ENCODE peak calls at places on chromosomes 2 and 18, in seven cellular contexts. V is astrocyte of the cerebellum, D is RWPE1, Q is ovary, G is endothelial cell, L is lung, B is AG10803. W is an unnamed sample.

GRCh38 chr2:33038230-33038629 is 91.5 kb downstream of the LTBP1 start:
- DNase-seq in V (no peak), D (peak), Q (no peak), G (no peak), L (no peak), B (no peak), W (no peak)

GRCh38 chr2:71154798-71155197 is 24.4 kb downstream of the MPHOSPH10 start:
- DNase-seq in V (no peak), D (peak), Q (no peak), G (no peak), L (no peak), B (no peak), W (no peak)

GRCh38 chr2:151359768-151360167 is 2.4 kb downstream of the TNFAIP6 start:
- DNase-seq in V (no peak), D (no peak), Q (no peak), G (no peak), L (no peak), B (no peak), W (no peak)

GRCh38 chr18:58169472-58169871 is 125.4 kb downstream of the NEDD4L start:
- DNase-seq in V (no peak), D (no peak), Q (no peak), G (no peak), L (no peak), B (no peak), W (no peak)

GRCh38 chr18:76806301-76806700 is 16.1 kb upstream of the ZNF236 start:
- DNase-seq in V (no peak), D (peak), Q (no peak), G (no peak), L (no peak), B (no peak), W (no peak)

GRCh38 chr2:7180641-7181370 is 263.6 kb downstream of the RNF144A start:
- DNase-seq in V (peak), D (peak), Q (no peak), G (no peak), L (no peak), B (peak), W (no peak)

GRCh38 chr18:10015941-10016819 is 102.4 kb downstream of the VAPA start:
- DNase-seq in V (peak), D (peak), Q (peak), G (no peak), L (no peak), B (peak), W (no peak)

GRCh38 chr18:56823986-56824385 is 172.8 kb downstream of the WDR7 start:
- DNase-seq in V (no peak), D (no peak), Q (no peak), G (no peak), L (no peak), B (peak), W (no peak)

GRCh38 chr2:68980956-68981355 is 6.5 kb downstream of the GKN1 start:
- DNase-seq in V (peak), D (no peak), Q (no peak), G (no peak), L (no peak), B (no peak), W (no peak)

GRCh38 chr2:239380831-239381708 is 19.8 kb downstream of the HDAC4 start:
- DNase-seq in V (no peak), D (no peak), Q (peak), G (no peak), L (no peak), B (no peak), W (no peak)

GRCh38 chr18:45935591-45936335 is 31.4 kb downstream of the EPG5 start:
- DNase-seq in V (peak), D (no peak), Q (no peak), G (no peak), L (no peak), B (peak), W (no peak)

GRCh38 chr2:14717131-14717530 is 84.6 kb downstream of the LRATD1 start:
- DNase-seq in V (no peak), D (no peak), Q (no peak), G (no peak), L (no peak), B (no peak), W (no peak)

GRCh38 chr2:208929489-208929864 is 494.4 kb upstream of the MAP2 start:
- DNase-seq in V (no peak), D (no peak), Q (no peak), G (no peak), L (no peak), B (no peak), W (no peak)

GRCh38 chr2:120716641-120717585 is 18.8 kb upstream of the GLI2 start:
- DNase-seq in V (no peak), D (no peak), Q (no peak), G (no peak), L (no peak), B (no peak), W (no peak)

GRCh38 chr2:127205211-127206140 is 14.6 kb downstream of the CYP27C1 start:
- DNase-seq in V (no peak), D (no peak), Q (no peak), G (no peak), L (no peak), B (no peak), W (no peak)
- TF ChIP-seq CTCF in V (no peak), D (no peak), Q (no peak), G (no peak), L (no peak), B (no peak), W (no peak)

GRCh38 chr2:216804357-216805350 is 55.2 kb downstream of the TNP1 start:
- DNase-seq in V (no peak), D (peak), Q (no peak), G (no peak), L (peak), B (no peak), W (no peak)

GRCh38 chr2:216803803-216804202 is 56.1 kb downstream of the TNP1 start:
- DNase-seq in V (no peak), D (no peak), Q (no peak), G (no peak), L (peak), B (no peak), W (no peak)

GRCh38 chr2:216807861-216808272 is 52.0 kb downstream of the TNP1 start:
- DNase-seq in V (peak), D (no peak), Q (no peak), G (no peak), L (peak), B (peak), W (no peak)

GRCh38 chr2:216810399-216811160 is 49.3 kb downstream of the TNP1 start:
- DNase-seq in V (no peak), D (no peak), Q (no peak), G (no peak), L (no peak), B (no peak), W (no peak)

GRCh38 chr2:216808805-216809425 is 50.9 kb downstream of the TNP1 start:
- DNase-seq in V (no peak), D (no peak), Q (no peak), G (no peak), L (no peak), B (no peak), W (no peak)
- TF ChIP-seq CTCF in V (no peak), D (no peak), Q (no peak), G (no peak), L (no peak), B (no peak), W (no peak)

DNA sequence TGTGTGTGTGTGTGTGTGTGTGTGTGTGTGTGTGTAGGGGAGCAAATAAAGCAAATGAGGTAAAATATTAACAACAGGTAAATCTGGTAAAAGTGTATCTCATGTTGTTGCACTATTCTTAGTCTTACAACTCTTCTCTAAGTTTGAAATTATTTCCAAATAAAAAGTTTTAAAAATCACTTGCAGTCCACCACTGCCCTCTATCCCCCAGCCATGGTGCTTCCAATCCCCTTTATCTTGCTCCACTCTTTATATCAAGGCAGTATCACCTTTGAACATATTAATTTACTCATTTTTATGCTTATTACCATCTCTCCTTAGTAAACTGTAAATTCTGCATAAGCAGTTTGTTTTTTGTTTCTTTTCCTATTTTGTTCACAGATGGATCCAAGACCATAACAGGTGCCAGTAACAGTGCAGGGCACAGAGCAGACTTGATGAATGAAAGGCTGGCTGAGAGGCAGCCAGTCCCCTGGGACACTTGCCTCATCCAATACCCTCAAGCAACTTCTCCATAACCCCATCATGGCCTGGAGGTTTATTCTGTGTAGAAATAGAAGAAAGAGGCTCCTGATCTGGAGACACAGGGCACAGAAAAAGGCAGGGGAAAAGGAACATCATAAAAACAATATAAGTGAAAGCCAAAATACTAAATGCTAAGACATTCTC is 67.6 kb downstream of the LDAH start:
- DNase-seq in V (no peak), D (no peak), Q (no peak), G (no peak), L (no peak), B (no peak), W (no peak)
- TF ChIP-seq CTCF in V (peak), D (no peak), Q (no peak), G (no peak), L (no peak), B (peak), W (peak)

DNA sequence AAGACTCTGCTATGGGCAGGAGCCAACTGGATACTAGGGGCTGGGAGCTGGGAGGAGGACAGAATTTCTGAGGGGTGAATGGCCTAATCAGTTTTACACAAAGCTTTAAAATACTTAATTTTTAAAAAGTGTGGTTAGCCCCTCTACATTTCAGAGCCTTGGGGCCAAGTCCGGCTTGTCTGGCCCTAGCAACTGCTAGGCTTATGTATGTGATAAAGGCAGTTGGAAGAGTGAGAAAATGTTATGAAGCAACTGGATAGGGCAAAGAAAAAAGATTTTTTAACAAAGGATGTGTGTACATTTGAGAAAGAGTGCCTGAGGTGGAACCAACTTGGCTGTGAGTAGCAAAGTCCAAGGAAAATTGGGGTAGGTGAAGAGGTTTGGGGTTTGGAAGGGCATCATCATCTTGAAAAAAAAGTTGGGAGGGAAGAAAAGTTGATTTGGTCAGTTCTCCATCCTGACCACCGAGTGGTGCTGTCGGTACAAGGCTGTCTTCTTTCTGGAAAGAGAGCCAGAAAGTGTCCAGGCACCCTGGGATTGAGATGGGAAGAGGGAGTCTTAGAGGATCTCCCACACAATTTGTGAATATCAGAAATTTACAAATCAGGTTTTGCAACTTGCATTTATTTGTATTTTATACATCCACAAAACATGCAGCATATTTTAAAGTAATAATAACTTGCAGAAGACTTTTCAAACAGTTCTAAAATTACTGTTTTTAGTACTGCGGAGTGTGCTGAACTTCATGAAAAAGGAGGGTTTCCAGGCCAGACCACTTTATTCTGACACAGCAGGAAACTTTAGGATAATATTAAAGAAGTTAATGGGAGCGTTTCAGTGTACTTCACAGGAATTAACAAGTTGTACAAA is 10.5 kb upstream of the CDK15 start:
- DNase-seq in V (no peak), D (peak), Q (peak), G (peak), L (no peak), B (peak), W (no peak)
- TF ChIP-seq CTCF in V (peak), D (peak), Q (peak), G (peak), L (no peak), B (peak), W (peak)

GRCh38 chr2:225041871-225042799 is at the start of gene DOCK10:
- DNase-seq in V (no peak), D (peak), Q (peak), G (peak), L (peak), B (peak), W (peak)
- TF ChIP-seq CTCF in V (no peak), D (no peak), Q (peak), G (no peak), L (no peak), B (no peak), W (peak)

DNA sequence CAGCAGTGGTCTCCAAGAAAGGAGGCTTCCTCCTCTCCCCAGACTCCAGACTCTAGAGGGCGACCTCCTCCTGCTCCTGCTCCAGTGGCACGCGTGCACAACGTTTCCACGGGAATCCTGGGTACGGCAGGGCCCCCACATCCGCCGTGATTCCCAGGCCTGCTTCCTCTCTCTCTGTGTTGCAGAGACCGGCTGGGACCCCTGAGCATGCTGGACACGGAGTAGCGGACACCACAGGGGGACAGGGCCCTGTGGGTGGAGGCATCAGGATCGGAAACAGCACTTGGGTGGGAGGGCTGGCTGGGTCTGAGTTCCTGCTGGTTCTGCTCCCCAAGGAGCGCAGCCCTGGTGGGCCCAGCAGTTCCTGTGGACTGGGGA is 75.9 kb upstream of the SLC35G4 start:
- DNase-seq in V (no peak), D (no peak), Q (no peak), G (no peak), L (no peak), B (no peak), W (no peak)
- TF ChIP-seq CTCF in V (no peak), D (no peak), Q (no peak), G (no peak), L (no peak), B (no peak), W (no peak)

DNA sequence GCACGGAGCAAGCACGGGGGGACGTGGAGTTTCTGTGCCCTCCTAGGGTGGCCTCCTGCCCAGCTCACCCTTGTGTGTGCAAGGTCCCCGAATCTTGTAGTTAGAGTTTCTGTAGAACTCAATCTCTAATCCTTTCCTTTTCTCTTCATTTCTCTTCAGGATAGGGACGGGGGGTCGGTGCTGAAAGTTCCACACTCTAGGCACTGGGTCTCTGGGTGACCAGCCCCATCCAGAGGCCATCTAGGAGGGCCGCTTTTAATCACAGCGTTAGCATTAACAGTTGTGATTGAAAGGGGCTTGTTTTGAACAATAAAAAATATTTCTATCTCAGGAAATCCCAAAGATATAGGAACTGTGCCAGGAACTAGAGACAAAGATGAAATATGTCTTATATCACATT is 10.5 kb downstream of the SOCS6 start:
- DNase-seq in V (no peak), D (no peak), Q (no peak), G (no peak), L (no peak), B (no peak), W (no peak)
- TF ChIP-seq CTCF in V (no peak), D (no peak), Q (no peak), G (no peak), L (no peak), B (no peak), W (no peak)

GRCh38 chr2:11101430-11101829 is 53.8 kb upstream of the SLC66A3 start:
- DNase-seq in V (no peak), D (no peak), Q (no peak), G (no peak), L (no peak), B (no peak), W (no peak)

GRCh38 chr2:11100130-11100529 is 55.1 kb upstream of the SLC66A3 start:
- DNase-seq in V (no peak), D (no peak), Q (no peak), G (no peak), L (no peak), B (no peak), W (no peak)

GRCh38 chr2:11100976-11101375 is 54.3 kb upstream of the SLC66A3 start:
- DNase-seq in V (no peak), D (no peak), Q (no peak), G (no peak), L (no peak), B (no peak), W (no peak)

GRCh38 chr2:11097988-11098387 is 57.3 kb upstream of the SLC66A3 start:
- DNase-seq in V (no peak), D (no peak), Q (no peak), G (no peak), L (no peak), B (no peak), W (no peak)

DNA sequence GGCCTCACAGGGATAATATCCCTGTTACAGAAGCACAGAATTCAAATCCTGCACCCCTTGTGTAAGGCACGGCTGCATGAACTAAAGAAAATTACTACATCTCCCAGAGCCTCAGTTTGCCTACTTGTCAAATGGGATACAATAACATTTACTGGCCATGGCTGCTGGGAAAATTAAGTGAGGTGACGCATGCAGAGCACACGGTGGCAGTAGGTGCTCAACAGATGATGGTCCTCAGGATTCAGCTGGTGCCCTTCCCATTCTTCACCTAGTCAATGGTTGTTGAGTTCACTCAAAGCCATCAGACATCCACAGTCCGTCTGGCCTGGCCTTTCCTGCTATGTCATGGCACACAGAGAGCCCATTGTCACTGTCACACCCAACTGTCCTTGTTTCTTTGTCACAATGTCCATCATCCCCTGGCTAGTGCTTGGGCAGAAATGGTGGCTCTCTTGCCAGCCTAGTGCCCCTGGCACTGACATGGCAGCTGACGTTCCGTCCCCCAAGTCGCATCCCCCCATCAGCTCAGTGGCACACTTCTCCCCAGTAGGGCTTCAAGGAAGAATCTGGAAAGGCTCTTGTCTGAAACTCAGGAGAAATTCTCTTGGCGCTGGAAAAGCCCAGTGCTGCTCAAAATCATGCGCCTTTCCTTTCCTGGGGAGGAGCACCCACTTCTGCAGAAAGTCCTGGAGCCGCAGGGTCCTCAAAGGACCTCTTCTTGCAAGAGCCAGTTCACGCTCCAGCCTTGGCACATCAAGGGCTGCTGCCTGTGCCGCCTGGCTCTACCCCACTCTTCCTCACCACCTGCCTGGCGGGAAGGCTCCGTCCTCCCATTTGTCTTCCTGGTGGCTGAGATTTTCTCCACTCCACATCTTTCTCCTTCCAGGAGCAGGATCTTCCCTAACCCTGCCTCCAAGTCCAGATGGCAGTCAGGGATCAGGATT is 55.9 kb upstream of the SLC66A3 start:
- DNase-seq in V (no peak), D (no peak), Q (no peak), G (no peak), L (no peak), B (no peak), W (no peak)
- TF ChIP-seq CTCF in V (no peak), D (no peak), Q (no peak), G (no peak), L (no peak), B (no peak), W (no peak)